ENCODE peak calls at places on chromosomes 11 and 22, in six cellular contexts. One of them, this sample, is unnamed.
A peak's percentile ranks its signal among the peaks of the same experiment; 100 is the strongest.

GRCh38 chr22:38996105-38996504 is 14.0 kb downstream of the APOBEC3B start:
- DNase-seq in SK-N-SH: no peak
- DNase-seq in A549: no peak
- DNase-seq in K562: no peak
- DNase-seq in GM12878: no peak
- DNase-seq in HepG2: no peak
- DNase-seq in this sample: no peak

GRCh38 chr11:102253018-102253775 is 64.1 kb upstream of the BIRC3 start:
- DNase-seq in SK-N-SH: no peak
- DNase-seq in A549: no peak
- DNase-seq in K562: no peak
- DNase-seq in GM12878: no peak
- DNase-seq in HepG2: no peak
- DNase-seq in this sample: no peak

GRCh38 chr22:46935506-46936377 is 173.3 kb downstream of the TBC1D22A start:
- DNase-seq in SK-N-SH: no peak
- DNase-seq in A549: no peak
- DNase-seq in K562: peak; percentile 22
- DNase-seq in GM12878: no peak
- DNase-seq in HepG2: peak; percentile 99
- DNase-seq in this sample: no peak

GRCh38 chr22:21448627-21449416 is 18.4 kb upstream of the TMEM191C start:
- DNase-seq in SK-N-SH: no peak
- DNase-seq in A549: no peak
- DNase-seq in K562: no peak
- DNase-seq in GM12878: no peak
- DNase-seq in HepG2: no peak
- DNase-seq in this sample: no peak

GRCh38 chr11:57460017-57460755 is at the start of gene RTN4RL2:
- DNase-seq in SK-N-SH: peak; percentile 91
- DNase-seq in A549: peak; percentile 78
- DNase-seq in K562: peak; percentile 89
- DNase-seq in GM12878: no peak
- DNase-seq in HepG2: peak; percentile 48
- DNase-seq in this sample: no peak

GRCh38 chr11:130677486-130678153 is 229.2 kb downstream of the ADAMTS15 start:
- DNase-seq in SK-N-SH: no peak
- DNase-seq in A549: peak; percentile 42
- DNase-seq in K562: no peak
- DNase-seq in GM12878: no peak
- DNase-seq in HepG2: peak; percentile 32
- DNase-seq in this sample: peak; percentile 43

GRCh38 chr11:127451852-127452251 is 451.3 kb upstream of the KIRREL3 start:
- DNase-seq in SK-N-SH: no peak
- DNase-seq in A549: no peak
- DNase-seq in K562: no peak
- DNase-seq in GM12878: no peak
- DNase-seq in HepG2: no peak
- DNase-seq in this sample: no peak

GRCh38 chr11:134498326-134499139 is 86.5 kb upstream of the B3GAT1 start:
- DNase-seq in SK-N-SH: no peak
- DNase-seq in A549: no peak
- DNase-seq in K562: no peak
- DNase-seq in GM12878: no peak
- DNase-seq in HepG2: no peak
- DNase-seq in this sample: no peak

GRCh38 chr11:65422104-65422632 is 430 bp upstream of the NEAT1 start:
- DNase-seq in SK-N-SH: peak; percentile 89
- DNase-seq in A549: peak; percentile 99
- DNase-seq in K562: peak; percentile 83
- DNase-seq in GM12878: no peak
- DNase-seq in HepG2: peak; percentile 93
- DNase-seq in this sample: peak; percentile 94

GRCh38 chr11:75996523-75997272 is 181.7 kb downstream of the UVRAG start:
- DNase-seq in SK-N-SH: no peak
- DNase-seq in A549: no peak
- DNase-seq in K562: no peak
- DNase-seq in GM12878: no peak
- DNase-seq in HepG2: no peak
- DNase-seq in this sample: no peak

GRCh38 chr11:135008001-135008405 is 596.0 kb upstream of the B3GAT1 start:
- DNase-seq in SK-N-SH: peak; percentile 43
- DNase-seq in A549: no peak
- DNase-seq in K562: no peak
- DNase-seq in GM12878: no peak
- DNase-seq in HepG2: no peak
- DNase-seq in this sample: no peak

DNA sequence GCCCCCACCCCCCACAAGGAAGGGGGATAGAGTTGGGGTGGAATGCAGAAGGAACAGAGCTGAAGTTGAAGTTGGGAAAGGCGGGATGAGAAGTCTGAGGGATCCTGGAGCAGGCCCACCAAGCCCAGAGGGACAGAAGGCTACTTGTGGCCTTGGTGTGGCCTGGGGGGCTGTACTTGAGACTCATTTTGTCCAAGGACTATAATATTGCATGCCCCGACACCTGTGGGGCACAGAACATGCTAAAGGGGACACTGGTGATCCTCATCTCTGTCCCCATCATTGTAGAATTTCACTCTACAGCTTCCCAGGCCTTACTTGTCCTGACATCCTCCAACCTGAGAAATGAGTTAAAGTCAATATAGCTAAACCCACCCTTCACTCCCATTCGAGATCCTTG is 1.3 kb downstream of the ESAM start:
- DNase-seq in SK-N-SH: peak; percentile 12
- DNase-seq in A549: no peak
- DNase-seq in K562: no peak
- DNase-seq in GM12878: no peak
- DNase-seq in HepG2: no peak
- DNase-seq in this sample: no peak
- H3K4me3 ChIP-seq in SK-N-SH: no peak overlapping the region
- H3K4me3 ChIP-seq in A549: no peak overlapping the region
- H3K4me3 ChIP-seq in K562: no peak overlapping the region
- H3K4me3 ChIP-seq in GM12878: peak overlapping the region; percentile 83
- H3K4me3 ChIP-seq in HepG2: peak overlapping the region; percentile 38
- H3K4me3 ChIP-seq in this sample: no peak overlapping the region

GRCh38 chr11:70174846-70175764 is 28.0 kb upstream of the FADD start:
- DNase-seq in SK-N-SH: no peak
- DNase-seq in A549: no peak
- DNase-seq in K562: no peak
- DNase-seq in GM12878: no peak
- DNase-seq in HepG2: no peak
- DNase-seq in this sample: no peak
- TF ChIP-seq CHD2 in SK-N-SH: no peak
- TF ChIP-seq CHD2 in A549: no peak
- TF ChIP-seq CHD2 in K562: no peak
- TF ChIP-seq CHD2 in GM12878: no peak
- TF ChIP-seq CHD2 in HepG2: no peak
- TF ChIP-seq CHD2 in this sample: no peak

GRCh38 chr11:63552921-63553320 is 10.3 kb downstream of the PLAAT2 start:
- DNase-seq in SK-N-SH: no peak
- DNase-seq in A549: peak; percentile 29
- DNase-seq in K562: no peak
- DNase-seq in GM12878: no peak
- DNase-seq in HepG2: no peak
- DNase-seq in this sample: no peak
- H3K4me3 ChIP-seq in SK-N-SH: no peak overlapping the region
- H3K4me3 ChIP-seq in A549: no peak overlapping the region
- H3K4me3 ChIP-seq in K562: no peak overlapping the region
- H3K4me3 ChIP-seq in GM12878: no peak overlapping the region
- H3K4me3 ChIP-seq in HepG2: no peak overlapping the region
- H3K4me3 ChIP-seq in this sample: no peak overlapping the region

GRCh38 chr11:9660886-9661285 is 3.0 kb upstream of the SWAP70 start:
- DNase-seq in SK-N-SH: no peak
- DNase-seq in A549: peak; percentile 74
- DNase-seq in K562: no peak
- DNase-seq in GM12878: no peak
- DNase-seq in HepG2: no peak
- DNase-seq in this sample: no peak

GRCh38 chr11:9664276-9665171 is 647 bp downstream of the SWAP70 start:
- DNase-seq in SK-N-SH: no peak
- DNase-seq in A549: peak; percentile 58
- DNase-seq in K562: no peak
- DNase-seq in GM12878: no peak
- DNase-seq in HepG2: peak; percentile 29
- DNase-seq in this sample: no peak

GRCh38 chr11:9665749-9666148 is 1.9 kb downstream of the SWAP70 start:
- DNase-seq in SK-N-SH: no peak
- DNase-seq in A549: no peak
- DNase-seq in K562: no peak
- DNase-seq in GM12878: no peak
- DNase-seq in HepG2: no peak
- DNase-seq in this sample: no peak

GRCh38 chr11:9663699-9664275 is at the start of gene SWAP70:
- DNase-seq in SK-N-SH: peak; percentile 96
- DNase-seq in A549: peak; percentile 91
- DNase-seq in K562: peak; percentile 64
- DNase-seq in GM12878: no peak
- DNase-seq in HepG2: peak; percentile 81
- DNase-seq in this sample: peak; percentile 63

DNA sequence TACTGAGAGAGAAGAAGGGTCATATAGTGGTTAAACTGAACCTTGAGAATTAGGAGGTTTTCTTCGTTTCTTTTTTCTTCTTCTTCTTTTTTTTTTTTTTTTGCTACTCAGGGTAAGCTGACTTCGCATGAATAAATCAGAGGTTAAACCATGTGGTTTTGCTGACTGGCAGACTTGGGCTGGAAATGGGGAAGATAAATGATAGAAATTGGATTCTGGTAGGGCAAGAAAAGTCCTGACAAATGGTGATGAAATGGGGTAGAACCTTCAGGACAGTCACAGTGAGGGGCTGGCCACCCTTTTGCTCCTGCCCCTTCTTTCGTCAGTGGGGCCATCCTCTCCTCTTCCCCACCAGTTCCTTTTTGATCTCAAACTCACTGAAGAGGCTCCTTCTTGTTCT is 1.6 kb upstream of the SWAP70 start:
- DNase-seq in SK-N-SH: no peak
- DNase-seq in A549: no peak
- DNase-seq in K562: no peak
- DNase-seq in GM12878: no peak
- DNase-seq in HepG2: no peak
- DNase-seq in this sample: no peak
- TF ChIP-seq CHD2 in SK-N-SH: no peak
- TF ChIP-seq CHD2 in A549: no peak
- TF ChIP-seq CHD2 in K562: no peak
- TF ChIP-seq CHD2 in GM12878: no peak
- TF ChIP-seq CHD2 in HepG2: no peak
- TF ChIP-seq CHD2 in this sample: no peak

GRCh38 chr11:113334183-113334582 is 19.8 kb downstream of the TTC12 start:
- DNase-seq in SK-N-SH: no peak
- DNase-seq in A549: no peak
- DNase-seq in K562: no peak
- DNase-seq in GM12878: no peak
- DNase-seq in HepG2: no peak
- DNase-seq in this sample: no peak
- H3K4me3 ChIP-seq in SK-N-SH: no peak overlapping the region
- H3K4me3 ChIP-seq in A549: no peak overlapping the region
- H3K4me3 ChIP-seq in K562: no peak overlapping the region
- H3K4me3 ChIP-seq in GM12878: no peak overlapping the region
- H3K4me3 ChIP-seq in HepG2: no peak overlapping the region
- H3K4me3 ChIP-seq in this sample: no peak overlapping the region

GRCh38 chr11:133127746-133128145 is 404.6 kb downstream of the OPCML start:
- DNase-seq in SK-N-SH: no peak
- DNase-seq in A549: no peak
- DNase-seq in K562: no peak
- DNase-seq in GM12878: no peak
- DNase-seq in HepG2: no peak
- DNase-seq in this sample: no peak

GRCh38 chr11:133122260-133122659 is 410.0 kb downstream of the OPCML start:
- DNase-seq in SK-N-SH: no peak
- DNase-seq in A549: no peak
- DNase-seq in K562: no peak
- DNase-seq in GM12878: no peak
- DNase-seq in HepG2: no peak
- DNase-seq in this sample: no peak

GRCh38 chr11:133118563-133119303 is 413.6 kb downstream of the OPCML start:
- DNase-seq in SK-N-SH: no peak
- DNase-seq in A549: no peak
- DNase-seq in K562: no peak
- DNase-seq in GM12878: no peak
- DNase-seq in HepG2: no peak
- DNase-seq in this sample: no peak

GRCh38 chr11:133123371-133123770 is 408.9 kb downstream of the OPCML start:
- DNase-seq in SK-N-SH: no peak
- DNase-seq in A549: no peak
- DNase-seq in K562: no peak
- DNase-seq in GM12878: no peak
- DNase-seq in HepG2: no peak
- DNase-seq in this sample: no peak
- TF ChIP-seq CHD2 in SK-N-SH: no peak
- TF ChIP-seq CHD2 in A549: no peak
- TF ChIP-seq CHD2 in K562: no peak
- TF ChIP-seq CHD2 in GM12878: no peak
- TF ChIP-seq CHD2 in HepG2: no peak
- TF ChIP-seq CHD2 in this sample: no peak

GRCh38 chr11:15968461-15969130 is 387.8 kb downstream of the SOX6 start:
- DNase-seq in SK-N-SH: no peak
- DNase-seq in A549: no peak
- DNase-seq in K562: peak; percentile 11
- DNase-seq in GM12878: no peak
- DNase-seq in HepG2: no peak
- DNase-seq in this sample: no peak
- H3K4me3 ChIP-seq in SK-N-SH: no peak overlapping the region
- H3K4me3 ChIP-seq in A549: no peak overlapping the region
- H3K4me3 ChIP-seq in K562: peak overlapping the region; percentile 1
- H3K4me3 ChIP-seq in GM12878: no peak overlapping the region
- H3K4me3 ChIP-seq in HepG2: no peak overlapping the region
- H3K4me3 ChIP-seq in this sample: no peak overlapping the region

This sample was measured in H1.